ENCODE peak calls at places on chromosome 16, in six cellular contexts. R is RWPE1, G is GM12865, Y is heart right ventricle, H is GM13977, B is B cell. P is an unnamed sample.
A peak's percentile ranks its signal among the peaks of the same experiment; 100 is the strongest.

GRCh38 chr16:74982303-74982702 is 2.6 kb downstream of the WDR59 start:
- DNase-seq in H (no peak), R (no peak), G (no peak), B (no peak), Y (no peak), P (no peak)

GRCh38 chr16:28974007-28974436 is 556 bp upstream of the SPNS1 start:
- DNase-seq in Y (peak; percentile 51), B (no peak), H (no peak), G (peak; percentile 39), R (peak; percentile 67), P (peak; percentile 76)

GRCh38 chr16:3020604-3021448 is 658 bp downstream of the TNFRSF12A start:
- DNase-seq in H (no peak), B (peak; percentile 53), Y (peak; percentile 77), R (peak; percentile 91), G (peak; percentile 35), P (no peak)

GRCh38 chr16:337437-337836 is 15.1 kb downstream of the AXIN1 start:
- DNase-seq in H (no peak), B (no peak), G (no peak), R (no peak), Y (no peak), P (no peak)

GRCh38 chr16:391885-392335 is 5.1 kb upstream of the NME4 start:
- DNase-seq in G (peak; percentile 75), H (peak; percentile 73), R (no peak), B (peak; percentile 78), Y (no peak), P (peak; percentile 79)

GRCh38 chr16:55323637-55324490 is at the start of gene IRX6:
- DNase-seq in G (no peak), B (no peak), Y (peak; percentile 68), H (no peak), R (no peak), P (peak; percentile 78)

GRCh38 chr16:49493836-49494235 is 120.2 kb downstream of the C16orf78 start:
- DNase-seq in B (no peak), G (no peak), Y (no peak), H (no peak), R (no peak), P (no peak)

GRCh38 chr16:12211870-12212690 is 235.5 kb downstream of the SNX29 start:
- DNase-seq in Y (no peak), B (no peak), R (no peak), H (no peak), G (no peak), P (no peak)

GRCh38 chr16:17784073-17784472 is 313.3 kb upstream of the XYLT1 start:
- DNase-seq in Y (no peak), R (peak; percentile 25), B (no peak), G (peak; percentile 10), H (no peak), P (peak; percentile 9)

GRCh38 chr16:57167951-57168350 is 17.9 kb downstream of the PSME3IP1 start:
- DNase-seq in H (peak; percentile 59), B (peak; percentile 65), G (peak; percentile 78), Y (no peak), R (peak; percentile 46), P (no peak)

GRCh38 chr16:83903739-83904138 is 4.8 kb downstream of the MLYCD start:
- DNase-seq in H (no peak), B (no peak), Y (peak; percentile 70), R (no peak), G (no peak), P (no peak)

GRCh38 chr16:74817851-74818250 is 43.2 kb upstream of the FA2H start:
- DNase-seq in Y (no peak), B (no peak), G (no peak), H (no peak), R (no peak), P (no peak)

GRCh38 chr16:30950516-30951073 is 1.7 kb downstream of the ORAI3 start:
- DNase-seq in G (no peak), Y (no peak), H (no peak), R (no peak), B (no peak), P (no peak)

GRCh38 chr16:53341787-53342186 is 92.5 kb upstream of the RBL2 start:
- DNase-seq in B (no peak), R (no peak), H (no peak), Y (no peak), G (no peak), P (no peak)

GRCh38 chr16:67265834-67266233 is 13.5 kb upstream of the PLEKHG4 start:
- DNase-seq in G (no peak), Y (no peak), B (no peak), H (no peak), R (no peak), P (no peak)

GRCh38 chr16:9437115-9437514 is 345.7 kb downstream of the HAPSTR1 start:
- DNase-seq in R (no peak), Y (no peak), H (no peak), B (no peak), G (peak; percentile 23), P (no peak)

GRCh38 chr16:807345-808251 is 7.1 kb upstream of the GNG13 start:
- DNase-seq in Y (peak; percentile 94), R (peak; percentile 81), G (peak; percentile 96), H (peak; percentile 99), B (peak; percentile 91), P (peak; percentile 94)

GRCh38 chr16:71723537-71724319 is 773 bp downstream of the PHLPP2 start:
- DNase-seq in R (peak; percentile 76), B (peak; percentile 91), Y (peak; percentile 85), G (peak; percentile 82), H (peak; percentile 95), P (peak; percentile 75)

GRCh38 chr16:50802000-50802399 is 60.1 kb downstream of the CYLD start:
- DNase-seq in G (no peak), H (no peak), Y (no peak), R (no peak), B (no peak), P (no peak)

GRCh38 chr16:50802958-50803357 is 61.1 kb downstream of the CYLD start:
- DNase-seq in H (no peak), R (no peak), G (no peak), Y (no peak), B (no peak), P (no peak)

GRCh38 chr16:50800074-50800473 is 58.2 kb downstream of the CYLD start:
- DNase-seq in B (no peak), H (no peak), G (no peak), R (no peak), Y (no peak), P (no peak)

GRCh38 chr16:50806099-50807062 is 64.5 kb downstream of the CYLD start:
- DNase-seq in Y (peak; percentile 67), G (peak; percentile 91), B (peak; percentile 88), R (peak; percentile 89), H (peak; percentile 80), P (peak; percentile 82)

DNA sequence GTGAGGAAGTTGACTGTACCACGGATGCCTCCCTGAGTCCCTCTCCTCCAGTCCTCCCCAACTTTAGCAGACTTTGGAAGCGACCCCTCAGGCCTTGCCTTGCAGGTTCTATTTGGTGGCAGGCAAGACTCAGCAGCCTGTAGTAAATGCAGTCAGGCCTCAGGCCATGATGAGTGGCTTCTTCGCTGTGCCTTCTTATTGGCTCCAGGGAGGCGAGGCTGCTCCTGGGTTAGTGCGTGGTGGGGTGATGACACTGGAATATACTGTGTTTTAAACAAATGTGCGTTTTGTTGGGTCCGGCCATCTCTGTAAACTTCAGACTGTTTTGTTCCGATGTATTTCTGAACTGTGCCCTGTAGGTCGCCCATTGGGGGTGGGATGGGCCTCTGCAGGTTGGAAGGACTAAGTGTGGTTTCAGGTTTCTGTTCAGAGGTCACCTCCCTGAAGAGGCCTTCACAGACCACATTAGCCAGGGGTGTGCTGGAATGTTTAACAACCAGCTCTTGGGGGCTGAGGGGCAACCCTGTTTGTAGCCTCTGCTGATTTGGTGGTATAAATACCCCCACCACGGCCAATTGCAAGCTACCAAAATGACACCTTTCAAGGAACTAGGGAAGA is 62.5 kb downstream of the CYLD start:
- DNase-seq in R (no peak), H (no peak), G (no peak), B (no peak), Y (no peak), P (no peak)
- TF ChIP-seq CTCF in R (no peak), H (no peak), G (no peak), B (no peak), Y (no peak), P (no peak)

DNA sequence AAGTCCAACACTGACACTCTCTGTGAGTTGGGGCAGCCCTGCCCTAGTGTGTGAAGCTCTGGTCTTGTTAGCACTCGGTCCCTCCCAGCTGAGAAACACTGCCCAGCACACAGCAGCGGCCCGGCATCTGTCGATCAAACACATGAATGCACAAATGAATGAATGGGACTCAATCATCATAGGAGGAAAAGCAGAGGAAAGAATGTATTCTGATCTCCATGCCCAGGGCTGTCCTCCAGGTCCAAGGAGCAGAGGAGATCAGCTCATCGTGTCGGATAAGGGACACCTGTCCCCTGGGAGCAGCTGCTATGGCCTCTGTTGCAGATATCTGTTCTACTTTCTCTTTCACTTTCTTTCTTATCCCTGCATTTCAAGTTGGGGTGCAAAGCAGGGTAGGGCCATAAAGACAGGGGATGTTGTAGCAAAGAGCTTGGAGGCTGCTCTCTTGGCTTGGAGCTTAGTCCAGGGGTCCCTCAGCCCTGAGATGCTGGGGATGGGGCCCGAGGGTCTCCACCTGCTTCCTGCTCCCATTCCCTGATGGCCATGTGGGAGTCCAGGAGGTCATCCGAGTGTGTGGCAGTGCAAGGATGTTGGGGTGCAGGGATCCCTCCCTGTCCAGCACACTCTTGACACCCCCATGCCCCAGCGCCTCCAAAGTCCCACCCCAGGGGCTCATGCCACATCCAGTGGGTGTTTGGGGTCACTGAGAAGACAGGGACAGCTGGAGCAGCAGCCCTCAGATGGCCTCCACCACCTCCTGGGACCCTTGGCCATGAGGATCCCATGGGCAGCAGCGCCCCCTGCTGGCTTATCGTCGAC is 88.2 kb downstream of the IRF8 start:
- DNase-seq in R (no peak), G (peak; percentile 81), Y (no peak), H (peak; percentile 71), B (peak; percentile 59), P (peak; percentile 56)
- TF ChIP-seq CTCF in R (no peak), G (peak; percentile 53), Y (peak; percentile 55), H (peak; percentile 39), B (no peak), P (peak; percentile 76)

DNA sequence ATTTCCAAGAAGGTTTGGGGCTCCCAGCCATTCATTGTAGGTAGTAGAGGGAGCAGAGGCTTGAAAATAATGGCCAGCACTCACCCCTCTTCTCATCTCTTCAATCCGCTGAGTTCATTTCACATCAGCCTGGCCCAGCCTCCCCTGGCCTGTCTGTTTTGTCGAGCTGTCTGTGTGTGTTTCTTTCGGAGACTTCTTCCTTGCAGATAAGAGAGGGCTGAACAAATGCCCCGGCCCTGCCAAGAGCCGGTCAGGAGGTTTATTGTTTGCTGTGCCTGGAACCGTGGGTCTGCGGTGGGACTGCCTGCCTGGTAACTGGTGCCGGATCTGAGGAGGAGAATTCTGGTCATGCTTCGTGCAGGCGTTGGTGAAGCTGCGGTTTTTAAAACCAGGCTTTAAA is 3.4 kb downstream of the VPS4A start:
- DNase-seq in Y (no peak), R (no peak), H (no peak), B (no peak), G (no peak), P (no peak)
- TF ChIP-seq CTCF in Y (no peak), R (no peak), H (no peak), B (no peak), G (no peak), P (no peak)

GRCh38 chr16:24568392-24568791 is 29.0 kb downstream of the RBBP6 start:
- DNase-seq in R (no peak), G (no peak), Y (no peak), H (no peak), B (no peak), P (no peak)
- TF ChIP-seq CTCF in R (peak; percentile 45), G (no peak), Y (peak; percentile 46), H (no peak), B (peak; percentile 26), P (peak; percentile 15)